ENCODE peak calls at places on chromosome 3, in five cellular contexts. O, Z, S, Q and K are unnamed samples.

GRCh38 chr3:170107926-170108325 is 70.1 kb downstream of the GPR160 start:
- DNase-seq in O (no peak), Z (no peak), S (no peak), Q (no peak), K (peak; percentile 14)

GRCh38 chr3:139564290-139564861 is 24.8 kb upstream of the RBP1 start:
- DNase-seq in O (peak; percentile 23), Z (no peak), S (no peak), Q (no peak), K (no peak)

GRCh38 chr3:103052236-103052830 is 617.5 kb downstream of the ZPLD1 start:
- DNase-seq in O (no peak), Z (no peak), S (peak; percentile 54), Q (peak; percentile 44), K (peak; percentile 11)

GRCh38 chr3:196634224-196634623 is 5.3 kb upstream of the NRROS start:
- DNase-seq in O (no peak), Z (no peak), S (peak; percentile 51), Q (no peak), K (no peak)

GRCh38 chr3:44323341-44323955 is 15.1 kb upstream of the TCAIM start:
- DNase-seq in O (peak; percentile 72), Z (no peak), S (peak; percentile 73), Q (peak; percentile 56), K (peak; percentile 80)

GRCh38 chr3:299590-300301 is 103.2 kb downstream of the CHL1 start:
- DNase-seq in O (no peak), Z (no peak), S (no peak), Q (no peak), K (no peak)

GRCh38 chr3:172153335-172153861 is 114.0 kb downstream of the FNDC3B start:
- DNase-seq in O (peak; percentile 59), Z (peak; percentile 53), S (peak; percentile 93), Q (peak; percentile 85), K (peak; percentile 99)

GRCh38 chr3:183272792-183273191 is 19.7 kb downstream of the B3GNT5 start:
- DNase-seq in O (no peak), Z (no peak), S (no peak), Q (no peak), K (no peak)

GRCh38 chr3:1439395-1439794 is 346.6 kb downstream of the CNTN6 start:
- DNase-seq in O (no peak), Z (no peak), S (no peak), Q (no peak), K (no peak)

GRCh38 chr3:131350506-131350905 is 31.1 kb upstream of the NUDT16 start:
- DNase-seq in O (no peak), Z (no peak), S (no peak), Q (no peak), K (peak; percentile 79)

GRCh38 chr3:146750196-146750595 is 145.1 kb upstream of the PLSCR5 start:
- DNase-seq in O (no peak), Z (no peak), S (no peak), Q (no peak), K (peak; percentile 50)

GRCh38 chr3:38620236-38620635 is 29.3 kb downstream of the SCN5A start:
- DNase-seq in O (no peak), Z (no peak), S (no peak), Q (no peak), K (peak; percentile 45)

GRCh38 chr3:30370681-30371271 is 235.6 kb upstream of the TGFBR2 start:
- DNase-seq in O (no peak), Z (no peak), S (no peak), Q (no peak), K (peak; percentile 8)

GRCh38 chr3:179146911-179147570 is 1.1 kb upstream of the PIK3CA start:
- DNase-seq in O (peak; percentile 67), Z (no peak), S (no peak), Q (no peak), K (peak; percentile 76)

GRCh38 chr3:34035775-34036174 is 237.3 kb downstream of the PDCD6IP start:
- DNase-seq in O (no peak), Z (no peak), S (no peak), Q (no peak), K (no peak)

GRCh38 chr3:52831500-52832301 is 1.2 kb upstream of the ITIH4 start:
- DNase-seq in O (no peak), Z (peak; percentile 44), S (peak; percentile 68), Q (peak; percentile 73), K (peak; percentile 87)

GRCh38 chr3:105866656-105867653 is 1.9 kb downstream of the CBLB start:
- DNase-seq in O (no peak), Z (no peak), S (no peak), Q (no peak), K (peak; percentile 72)

GRCh38 chr3:139906441-139906840 is 28.5 kb upstream of the CLSTN2 start:
- DNase-seq in O (no peak), Z (peak; percentile 62), S (no peak), Q (no peak), K (peak; percentile 60)

GRCh38 chr3:195441476-195441970 is 1.3 kb downstream of the ACAP2 start:
- DNase-seq in O (no peak), Z (no peak), S (no peak), Q (no peak), K (peak; percentile 49)

GRCh38 chr3:45026038-45026437 is at the start of gene CLEC3B:
- DNase-seq in O (no peak), Z (no peak), S (peak; percentile 88), Q (peak; percentile 41), K (peak; percentile 85)

GRCh38 chr3:89679686-89680085 is 572.3 kb downstream of the EPHA3 start:
- DNase-seq in O (no peak), Z (no peak), S (no peak), Q (no peak), K (no peak)

GRCh38 chr3:10284496-10284895 is 8.3 kb downstream of the GHRL start:
- DNase-seq in O (no peak), Z (no peak), S (no peak), Q (no peak), K (no peak)

GRCh38 chr3:127451321-127451720 is 139.2 kb downstream of the TPRA1 start:
- DNase-seq in O (no peak), Z (no peak), S (no peak), Q (peak; percentile 5), K (no peak)

GRCh38 chr3:154060606-154061380 is 60.4 kb upstream of the ARHGEF26 start:
- DNase-seq in O (peak; percentile 46), Z (no peak), S (no peak), Q (no peak), K (peak; percentile 83)

GRCh38 chr3:40847571-40847992 is 322.8 kb downstream of the ZNF621 start:
- DNase-seq in O (peak; percentile 50), Z (no peak), S (peak; percentile 50), Q (no peak), K (no peak)

GRCh38 chr3:168123211-168124173 is 27.8 kb upstream of the GOLIM4 start:
- DNase-seq in O (no peak), Z (no peak), S (no peak), Q (no peak), K (peak; percentile 27)

GRCh38 chr3:50876947-50877346 is 202.2 kb downstream of the DOCK3 start:
- DNase-seq in O (no peak), Z (no peak), S (no peak), Q (no peak), K (peak; percentile 7)

GRCh38 chr3:192060160-192060783 is 599.3 kb downstream of the PYDC2 start:
- DNase-seq in O (no peak), Z (no peak), S (no peak), Q (no peak), K (no peak)

GRCh38 chr3:37967252-37967881 is 23.2 kb upstream of the VILL start:
- DNase-seq in O (peak; percentile 71), Z (peak; percentile 35), S (peak; percentile 73), Q (peak; percentile 68), K (peak; percentile 80)

GRCh38 chr3:85930718-85931117 is 971.9 kb downstream of the CADM2 start:
- DNase-seq in O (no peak), Z (no peak), S (no peak), Q (no peak), K (no peak)

DNA sequence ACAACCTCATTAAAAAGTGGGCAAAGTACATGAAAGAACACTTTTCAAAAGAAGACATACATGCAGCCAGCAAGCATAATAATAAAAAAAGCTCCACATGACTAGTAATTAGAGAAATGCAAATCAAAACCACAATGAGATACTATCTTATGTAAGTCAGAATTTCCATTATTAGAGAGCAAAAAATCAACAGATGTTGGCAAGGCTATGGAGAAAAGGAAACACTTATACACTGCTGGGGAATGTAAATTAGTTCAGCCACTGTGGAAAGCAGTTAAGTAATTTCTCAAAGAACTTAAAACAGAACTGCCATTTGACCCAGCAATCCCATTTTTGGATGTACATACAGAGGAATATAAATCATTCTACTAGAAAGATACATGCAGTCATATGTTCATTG is 360.7 kb downstream of the NSUN3 start:
- DNase-seq in O (no peak), Z (no peak), S (no peak), Q (no peak), K (peak; percentile 13)
- H3K4me1 ChIP-seq in O (no peaks in the 10 kb centered on the region), Z (no peaks in the 10 kb centered on the region), S (no peaks in the 10 kb centered on the region), Q (no peaks in the 10 kb centered on the region), K (no peaks in the 10 kb centered on the region)

DNA sequence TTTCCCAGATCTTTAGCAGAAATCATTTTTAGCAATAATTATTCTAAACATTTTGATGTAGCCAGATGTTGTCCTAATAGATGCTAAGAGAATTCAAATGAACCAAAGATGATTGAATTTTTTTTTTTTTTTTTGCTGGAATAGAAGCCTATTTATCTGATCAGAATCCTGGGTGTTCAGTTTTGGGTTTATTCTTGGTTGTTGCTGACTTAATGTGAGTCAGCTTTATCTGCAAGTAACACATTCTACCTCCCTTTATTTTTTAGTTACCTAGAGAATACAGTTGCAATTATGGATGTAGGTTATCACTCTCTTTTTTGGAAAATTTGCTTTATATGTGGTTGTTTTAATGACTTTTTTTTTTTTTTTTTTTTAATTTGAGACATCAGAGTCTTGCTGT is 6.4 kb downstream of the CEP97 start:
- DNase-seq in O (no peak), Z (no peak), S (no peak), Q (no peak), K (no peak)
- H3K4me1 ChIP-seq in O (peaks cover 3% of the 10 kb centered on the region), Z (peaks cover under 1% of the 10 kb centered on the region), S (no peaks in the 10 kb centered on the region), Q (no peaks in the 10 kb centered on the region), K (peaks cover 9% of the 10 kb centered on the region)

GRCh38 chr3:47950453-47950852 is 65.8 kb downstream of the MAP4 start:
- DNase-seq in O (no peak), Z (no peak), S (no peak), Q (no peak), K (no peak)
- H3K4me1 ChIP-seq in O (peaks cover 13% of the 10 kb centered on the region), Z (no peaks in the 10 kb centered on the region), S (peaks cover 16% of the 10 kb centered on the region), Q (no peaks in the 10 kb centered on the region), K (no peaks in the 10 kb centered on the region)

DNA sequence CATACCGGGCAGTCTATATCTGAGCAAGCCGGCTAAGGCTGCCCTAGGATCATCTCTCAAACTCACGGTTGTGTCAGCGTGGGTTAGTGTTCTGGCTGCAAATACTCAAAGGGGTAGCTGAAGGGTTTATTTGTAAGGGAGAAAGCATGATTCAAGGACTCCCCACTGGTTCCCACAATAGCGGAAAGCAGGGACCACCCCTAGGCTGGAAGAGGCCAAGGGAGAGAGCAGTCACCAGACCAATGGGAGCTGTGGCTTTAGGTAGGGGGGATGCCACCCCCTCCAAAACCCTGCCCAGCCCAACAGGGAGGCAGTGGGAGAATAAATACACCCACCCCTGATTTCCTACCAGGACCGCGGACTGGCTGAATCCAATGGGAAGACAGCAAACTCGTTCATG is 7.3 kb upstream of the LMCD1 start:
- DNase-seq in O (no peak), Z (no peak), S (no peak), Q (no peak), K (no peak)
- H3K4me1 ChIP-seq in O (no peaks in the 10 kb centered on the region), Z (peaks cover 5% of the 10 kb centered on the region), S (peaks cover 5% of the 10 kb centered on the region), Q (no peaks in the 10 kb centered on the region), K (peaks cover 39% of the 10 kb centered on the region)

GRCh38 chr3:42276419-42277132 is 10.6 kb upstream of the CCK start:
- DNase-seq in O (no peak), Z (no peak), S (no peak), Q (no peak), K (no peak)
- H3K4me1 ChIP-seq in O (no peaks in the 10 kb centered on the region), Z (no peaks in the 10 kb centered on the region), S (no peaks in the 10 kb centered on the region), Q (no peaks in the 10 kb centered on the region), K (no peaks in the 10 kb centered on the region)